ENCODE peak calls at places on chromosomes 2 and 18, in six cellular contexts. One of them, this sample, is unnamed.

GRCh38 chr2:182360012-182360662 is 66.7 kb downstream of the PDE1A start:
- DNase-seq in fibroblast of lung: peak
- DNase-seq in heart left ventricle: peak
- DNase-seq in WERI-Rb-1: no peak
- DNase-seq in D721Med: no peak
- DNase-seq in spleen: no peak
- DNase-seq in this sample: no peak

GRCh38 chr18:21826196-21826595 is 85.6 kb downstream of the MIB1 start:
- DNase-seq in fibroblast of lung: peak
- DNase-seq in heart left ventricle: no peak
- DNase-seq in WERI-Rb-1: no peak
- DNase-seq in D721Med: no peak
- DNase-seq in spleen: no peak
- DNase-seq in this sample: peak

GRCh38 chr18:49708674-49709580 is 104.4 kb downstream of the ACAA2 start:
- DNase-seq in fibroblast of lung: no peak
- DNase-seq in heart left ventricle: no peak
- DNase-seq in WERI-Rb-1: no peak
- DNase-seq in D721Med: no peak
- DNase-seq in spleen: no peak
- DNase-seq in this sample: no peak

GRCh38 chr2:106197878-106198277 is 3.8 kb upstream of the UXS1 start:
- DNase-seq in fibroblast of lung: peak
- DNase-seq in heart left ventricle: no peak
- DNase-seq in WERI-Rb-1: no peak
- DNase-seq in D721Med: no peak
- DNase-seq in spleen: no peak
- DNase-seq in this sample: no peak

GRCh38 chr18:79258447-79258846 is 137.3 kb upstream of the NFATC1 start:
- DNase-seq in fibroblast of lung: no peak
- DNase-seq in heart left ventricle: no peak
- DNase-seq in WERI-Rb-1: no peak
- DNase-seq in D721Med: no peak
- DNase-seq in spleen: no peak
- DNase-seq in this sample: no peak

GRCh38 chr2:196801986-196802385 is 2.5 kb upstream of the GTF3C3 start:
- DNase-seq in fibroblast of lung: peak
- DNase-seq in heart left ventricle: no peak
- DNase-seq in WERI-Rb-1: no peak
- DNase-seq in D721Med: no peak
- DNase-seq in spleen: no peak
- DNase-seq in this sample: no peak

GRCh38 chr2:33655626-33656025 is 56.5 kb upstream of the FAM98A start:
- DNase-seq in fibroblast of lung: no peak
- DNase-seq in heart left ventricle: no peak
- DNase-seq in WERI-Rb-1: no peak
- DNase-seq in D721Med: no peak
- DNase-seq in spleen: no peak
- DNase-seq in this sample: no peak

GRCh38 chr2:121902616-121903015 is 147.2 kb downstream of the TSN start:
- DNase-seq in fibroblast of lung: no peak
- DNase-seq in heart left ventricle: peak
- DNase-seq in WERI-Rb-1: no peak
- DNase-seq in D721Med: no peak
- DNase-seq in spleen: no peak
- DNase-seq in this sample: no peak

GRCh38 chr2:216499641-216500218 is 1.1 kb downstream of the RPL37A start:
- DNase-seq in fibroblast of lung: peak
- DNase-seq in heart left ventricle: no peak
- DNase-seq in WERI-Rb-1: no peak
- DNase-seq in D721Med: no peak
- DNase-seq in spleen: no peak
- DNase-seq in this sample: peak

GRCh38 chr18:2354292-2354691 is 217.0 kb downstream of the METTL4 start:
- DNase-seq in fibroblast of lung: no peak
- DNase-seq in heart left ventricle: no peak
- DNase-seq in WERI-Rb-1: no peak
- DNase-seq in D721Med: no peak
- DNase-seq in spleen: no peak
- DNase-seq in this sample: no peak
- TF ChIP-seq CTCF in fibroblast of lung: no peak
- TF ChIP-seq CTCF in heart left ventricle: no peak
- TF ChIP-seq CTCF in WERI-Rb-1: no peak
- TF ChIP-seq CTCF in D721Med: no peak
- TF ChIP-seq CTCF in spleen: no peak
- TF ChIP-seq CTCF in this sample: no peak

GRCh38 chr18:36828630-36829361 is at the start of the genes KIAA1328 and TPGS2:
- DNase-seq in fibroblast of lung: peak
- DNase-seq in heart left ventricle: peak
- DNase-seq in WERI-Rb-1: peak
- DNase-seq in D721Med: peak
- DNase-seq in spleen: peak
- DNase-seq in this sample: peak
- TF ChIP-seq CTCF in fibroblast of lung: peak
- TF ChIP-seq CTCF in heart left ventricle: peak
- TF ChIP-seq CTCF in WERI-Rb-1: peak
- TF ChIP-seq CTCF in D721Med: peak
- TF ChIP-seq CTCF in spleen: peak
- TF ChIP-seq CTCF in this sample: peak

DNA sequence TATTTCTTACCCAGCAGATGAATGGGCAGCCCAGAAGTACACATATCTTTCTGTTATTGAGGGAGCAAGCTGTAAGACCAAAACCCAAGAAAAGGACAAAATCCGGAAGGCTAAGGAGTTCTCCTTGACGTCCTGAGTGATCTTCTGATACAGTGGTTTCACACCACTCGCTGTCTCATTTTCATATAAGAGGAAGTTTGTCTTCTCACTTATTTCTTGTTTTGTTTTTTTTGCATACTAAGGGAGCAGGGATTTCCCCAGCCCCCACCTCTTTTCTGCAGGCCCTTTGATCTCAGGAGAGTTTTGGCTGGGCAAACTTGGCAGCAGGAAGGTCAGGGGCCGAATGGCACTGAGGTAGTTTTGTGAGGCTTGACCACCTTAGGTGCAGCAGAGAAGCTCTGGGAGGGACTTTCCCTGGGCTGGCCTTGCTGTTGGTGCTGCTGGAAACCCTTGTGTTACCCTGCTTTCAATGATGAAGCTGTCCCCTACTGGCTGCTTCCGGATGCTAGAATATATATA is 13.3 kb downstream of the CHRNA1 start:
- DNase-seq in fibroblast of lung: no peak
- DNase-seq in heart left ventricle: no peak
- DNase-seq in WERI-Rb-1: no peak
- DNase-seq in D721Med: no peak
- DNase-seq in spleen: peak
- DNase-seq in this sample: no peak
- TF ChIP-seq CTCF in fibroblast of lung: no peak
- TF ChIP-seq CTCF in heart left ventricle: no peak
- TF ChIP-seq CTCF in WERI-Rb-1: no peak
- TF ChIP-seq CTCF in D721Med: no peak
- TF ChIP-seq CTCF in spleen: no peak
- TF ChIP-seq CTCF in this sample: no peak

GRCh38 chr2:239535413-239535790 is 134.6 kb upstream of the HDAC4 start:
- DNase-seq in fibroblast of lung: no peak
- DNase-seq in heart left ventricle: no peak
- DNase-seq in WERI-Rb-1: no peak
- DNase-seq in D721Med: no peak
- DNase-seq in spleen: peak
- DNase-seq in this sample: no peak
- TF ChIP-seq CTCF in fibroblast of lung: no peak
- TF ChIP-seq CTCF in heart left ventricle: no peak
- TF ChIP-seq CTCF in WERI-Rb-1: no peak
- TF ChIP-seq CTCF in D721Med: no peak
- TF ChIP-seq CTCF in spleen: no peak
- TF ChIP-seq CTCF in this sample: no peak

DNA sequence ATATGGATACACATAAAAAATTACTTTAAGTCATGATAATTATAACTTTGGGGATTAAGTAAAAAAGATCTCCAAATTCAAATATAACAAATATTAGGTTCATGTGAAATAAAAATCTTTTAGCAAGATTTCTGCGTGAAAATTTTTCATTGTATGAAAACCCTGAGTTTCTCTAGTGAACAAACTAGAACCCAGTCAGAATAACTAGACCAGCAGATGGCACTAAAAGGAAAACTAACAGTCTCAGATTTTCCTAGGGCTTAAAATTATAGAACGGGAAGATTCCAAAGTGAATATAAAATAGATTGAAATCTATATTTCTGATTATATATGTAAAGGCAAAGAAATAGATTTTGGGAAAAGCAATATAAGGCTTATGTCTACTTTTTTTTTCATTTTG is 43.3 kb downstream of the TMEM200C start:
- DNase-seq in fibroblast of lung: no peak
- DNase-seq in heart left ventricle: no peak
- DNase-seq in WERI-Rb-1: no peak
- DNase-seq in D721Med: no peak
- DNase-seq in spleen: no peak
- DNase-seq in this sample: no peak
- TF ChIP-seq CTCF in fibroblast of lung: no peak
- TF ChIP-seq CTCF in heart left ventricle: no peak
- TF ChIP-seq CTCF in WERI-Rb-1: no peak
- TF ChIP-seq CTCF in D721Med: peak
- TF ChIP-seq CTCF in spleen: no peak
- TF ChIP-seq CTCF in this sample: peak

GRCh38 chr18:46946656-46947282 is 29.4 kb downstream of the KATNAL2 start:
- DNase-seq in fibroblast of lung: peak
- DNase-seq in heart left ventricle: peak
- DNase-seq in WERI-Rb-1: peak
- DNase-seq in D721Med: peak
- DNase-seq in spleen: peak
- DNase-seq in this sample: peak

GRCh38 chr18:46953195-46953594 is 35.8 kb downstream of the KATNAL2 start:
- DNase-seq in fibroblast of lung: no peak
- DNase-seq in heart left ventricle: no peak
- DNase-seq in WERI-Rb-1: no peak
- DNase-seq in D721Med: no peak
- DNase-seq in spleen: no peak
- DNase-seq in this sample: no peak

DNA sequence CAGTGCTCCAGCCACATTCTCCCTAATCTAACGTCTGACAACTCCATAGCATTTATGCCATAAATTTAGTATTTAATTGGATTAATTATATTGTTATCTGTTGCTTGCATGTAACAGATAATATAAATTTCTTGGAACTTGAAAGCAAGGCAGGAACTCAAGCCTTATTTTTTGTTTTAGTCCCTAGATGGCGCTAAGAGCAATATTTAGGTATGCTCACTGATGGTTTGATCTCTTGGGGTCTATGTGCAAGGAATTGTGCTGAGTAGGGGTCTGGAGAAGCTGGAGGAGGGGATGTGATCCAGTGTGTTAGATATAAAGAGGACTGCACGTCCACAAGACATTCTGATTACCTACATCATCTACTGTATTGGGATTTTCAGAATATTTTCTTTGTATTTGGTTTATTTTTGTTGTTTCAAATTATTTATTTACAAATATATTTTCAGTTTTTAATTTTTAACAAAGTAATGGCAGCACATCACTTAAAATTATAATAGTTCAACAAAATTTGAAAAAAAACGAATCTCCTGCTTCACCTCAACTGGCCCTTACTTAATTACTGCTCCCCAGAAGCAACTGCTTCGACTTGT is 32.8 kb downstream of the KATNAL2 start:
- DNase-seq in fibroblast of lung: no peak
- DNase-seq in heart left ventricle: no peak
- DNase-seq in WERI-Rb-1: no peak
- DNase-seq in D721Med: peak
- DNase-seq in spleen: no peak
- DNase-seq in this sample: peak
- TF ChIP-seq CTCF in fibroblast of lung: peak
- TF ChIP-seq CTCF in heart left ventricle: peak
- TF ChIP-seq CTCF in WERI-Rb-1: peak
- TF ChIP-seq CTCF in D721Med: peak
- TF ChIP-seq CTCF in spleen: no peak
- TF ChIP-seq CTCF in this sample: peak

GRCh38 chr2:57453929-57454328 is 592.7 kb upstream of the VRK2 start:
- DNase-seq in fibroblast of lung: no peak
- DNase-seq in heart left ventricle: no peak
- DNase-seq in WERI-Rb-1: no peak
- DNase-seq in D721Med: no peak
- DNase-seq in spleen: no peak
- DNase-seq in this sample: peak
- TF ChIP-seq CTCF in fibroblast of lung: no peak
- TF ChIP-seq CTCF in heart left ventricle: no peak
- TF ChIP-seq CTCF in WERI-Rb-1: peak
- TF ChIP-seq CTCF in D721Med: no peak
- TF ChIP-seq CTCF in spleen: no peak
- TF ChIP-seq CTCF in this sample: peak

DNA sequence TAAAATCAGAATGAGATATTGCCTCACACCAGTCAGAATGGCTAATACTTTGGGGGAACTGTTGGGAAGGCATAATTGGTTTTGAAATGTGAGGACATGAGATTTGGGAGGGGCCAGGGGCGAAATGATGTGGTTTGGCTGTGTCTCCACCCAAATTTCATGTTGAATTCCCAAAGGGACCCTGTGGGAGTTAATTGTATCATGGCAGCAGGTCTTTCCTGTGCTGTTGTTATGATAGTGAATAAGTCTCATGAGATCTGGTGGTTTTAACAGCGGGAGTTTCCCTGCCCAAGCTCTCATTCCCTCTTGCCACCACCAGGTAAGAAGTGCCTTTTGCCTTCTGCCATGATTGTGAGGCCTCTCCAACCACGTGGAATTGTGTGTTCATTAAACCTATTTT is 59.6 kb downstream of the CSRNP3 start:
- DNase-seq in fibroblast of lung: no peak
- DNase-seq in heart left ventricle: no peak
- DNase-seq in WERI-Rb-1: no peak
- DNase-seq in D721Med: no peak
- DNase-seq in spleen: no peak
- DNase-seq in this sample: no peak
- TF ChIP-seq CTCF in fibroblast of lung: no peak
- TF ChIP-seq CTCF in heart left ventricle: no peak
- TF ChIP-seq CTCF in WERI-Rb-1: no peak
- TF ChIP-seq CTCF in D721Med: no peak
- TF ChIP-seq CTCF in spleen: no peak
- TF ChIP-seq CTCF in this sample: no peak

GRCh38 chr2:157287160-157287559 is 29.7 kb downstream of the GALNT5 start:
- DNase-seq in fibroblast of lung: no peak
- DNase-seq in heart left ventricle: no peak
- DNase-seq in WERI-Rb-1: no peak
- DNase-seq in D721Med: no peak
- DNase-seq in spleen: no peak
- DNase-seq in this sample: no peak
- TF ChIP-seq CTCF in fibroblast of lung: no peak
- TF ChIP-seq CTCF in heart left ventricle: no peak
- TF ChIP-seq CTCF in WERI-Rb-1: no peak
- TF ChIP-seq CTCF in D721Med: no peak
- TF ChIP-seq CTCF in spleen: no peak
- TF ChIP-seq CTCF in this sample: no peak

GRCh38 chr2:190459881-190460280 is 51.7 kb downstream of the MFSD6 start:
- DNase-seq in fibroblast of lung: no peak
- DNase-seq in heart left ventricle: no peak
- DNase-seq in WERI-Rb-1: no peak
- DNase-seq in D721Med: no peak
- DNase-seq in spleen: no peak
- DNase-seq in this sample: no peak
- TF ChIP-seq CTCF in fibroblast of lung: no peak
- TF ChIP-seq CTCF in heart left ventricle: no peak
- TF ChIP-seq CTCF in WERI-Rb-1: no peak
- TF ChIP-seq CTCF in D721Med: no peak
- TF ChIP-seq CTCF in spleen: no peak
- TF ChIP-seq CTCF in this sample: no peak